ENCODE peak calls at places on chromosomes 2 and 18, in four cellular contexts. I is ovary, M is cardiac muscle cell, T is psoas muscle. N is an unnamed sample. For H3K27me3, the result is how much of the 10 kb centered on the place peaks cover.

GRCh38 chr18:55416791-55417190 is 171.2 kb downstream of the TCF4 start:
- DNase-seq in T (no peak), I (no peak), M (no peak), N (no peak)

GRCh38 chr2:41710944-41711343 is 336.9 kb upstream of the PKDCC start:
- DNase-seq in I (no peak), T (no peak), M (no peak), N (no peak)

GRCh38 chr2:134447669-134448068 is 193.8 kb downstream of the MGAT5 start:
- DNase-seq in T (no peak), M (no peak), I (no peak), N (no peak)

GRCh38 chr2:85999131-85999831 is 106.4 kb downstream of the POLR1A start:
- DNase-seq in T (no peak), I (no peak), M (no peak), N (no peak)

GRCh38 chr18:28003451-28003850 is 173.5 kb downstream of the CDH2 start:
- DNase-seq in T (no peak), M (no peak), I (no peak), N (no peak)

GRCh38 chr18:33581816-33582215 is 3.8 kb downstream of the ASXL3 start:
- DNase-seq in M (peak), T (no peak), I (peak), N (no peak)

GRCh38 chr18:67417864-67418523 is 98.5 kb downstream of the DSEL start:
- DNase-seq in I (peak), M (no peak), T (no peak), N (no peak)

GRCh38 chr2:40450066-40450841 is 1.6 kb downstream of the SLC8A1 start:
- DNase-seq in M (peak), T (no peak), I (no peak), N (no peak)

GRCh38 chr2:42905341-42906114 is 113.1 kb upstream of the HAAO start:
- DNase-seq in I (no peak), M (no peak), T (peak), N (no peak)

GRCh38 chr2:235535423-235536130 is 41.7 kb downstream of the AGAP1 start:
- DNase-seq in T (no peak), M (no peak), I (no peak), N (no peak)

GRCh38 chr2:236665572-236666118 is 96.0 kb downstream of the ACKR3 start:
- DNase-seq in T (no peak), M (no peak), I (no peak), N (no peak)

GRCh38 chr2:109721117-109721504 is 73.0 kb upstream of the RGPD5 start:
- DNase-seq in I (no peak), M (no peak), T (no peak), N (no peak)

GRCh38 chr2:217741381-217741955 is 261.3 kb downstream of the TNS1 start:
- DNase-seq in I (no peak), M (no peak), T (no peak), N (no peak)

GRCh38 chr18:48902856-48903601 is 47.7 kb downstream of the SMAD7 start:
- DNase-seq in M (no peak), T (peak), I (no peak), N (no peak)

GRCh38 chr2:85776672-85777071 is 22.9 kb downstream of the ATOH8 start:
- DNase-seq in M (no peak), T (no peak), I (no peak), N (no peak)

GRCh38 chr2:187749804-187750431 is 195.7 kb upstream of the TFPI start:
- DNase-seq in T (no peak), M (no peak), I (no peak), N (no peak)

GRCh38 chr2:230416061-230416721 is at the start of gene SP100:
- DNase-seq in I (peak), M (no peak), T (peak), N (peak)

GRCh38 chr2:234963785-234964615 is 12.2 kb downstream of the SH3BP4 start:
- DNase-seq in T (no peak), M (no peak), I (no peak), N (no peak)

GRCh38 chr2:42854207-42854818 is 61.9 kb upstream of the HAAO start:
- DNase-seq in T (peak), I (peak), M (no peak), N (peak)

GRCh38 chr2:216159161-216159560 is 50.0 kb downstream of the XRCC5 start:
- DNase-seq in M (no peak), T (no peak), I (no peak), N (no peak)

GRCh38 chr2:131055169-131056065 is 37.8 kb downstream of the FAM168B start:
- DNase-seq in I (no peak), T (no peak), M (no peak), N (no peak)

GRCh38 chr2:207504513-207505171 is 25.1 kb upstream of the CREB1 start:
- DNase-seq in T (no peak), M (peak), I (peak), N (no peak)

GRCh38 chr18:31744661-31745060 is 16.0 kb downstream of the SLC25A52 start:
- DNase-seq in T (no peak), M (no peak), I (no peak), N (no peak)

GRCh38 chr18:27124196-27124595 is 60.9 kb downstream of the CHST9 start:
- DNase-seq in T (no peak), M (no peak), I (no peak), N (no peak)

GRCh38 chr18:49619792-49620191 is 57.9 kb downstream of the LIPG start:
- DNase-seq in M (no peak), I (no peak), T (no peak), N (no peak)

GRCh38 chr2:196482119-196483065 is 157.1 kb upstream of the CCDC150 start:
- DNase-seq in I (no peak), M (no peak), T (no peak), N (no peak)

GRCh38 chr2:11012131-11012693 is 100.5 kb downstream of the KCNF1 start:
- DNase-seq in I (no peak), M (no peak), T (no peak), N (no peak)

GRCh38 chr2:141455211-141455826 is 675.5 kb downstream of the LRP1B start:
- DNase-seq in T (no peak), I (no peak), M (no peak), N (no peak)

GRCh38 chr18:79046522-79046921 is 22.7 kb upstream of the ATP9B start:
- DNase-seq in M (no peak), T (no peak), I (no peak), N (no peak)

GRCh38 chr2:193463016-193463415 is 1268.3 kb upstream of the TMEFF2 start:
- DNase-seq in I (no peak), T (no peak), M (no peak), N (no peak)

GRCh38 chr2:201933792-201934229 is 99.8 kb upstream of the FZD7 start:
- DNase-seq in I (no peak), T (peak), M (no peak), N (no peak)

GRCh38 chr2:46875226-46875899 is 40.2 kb downstream of the MCFD2 start:
- DNase-seq in T (no peak), M (no peak), I (no peak), N (no peak)

GRCh38 chr18:79802298-79802697 is 4.6 kb downstream of the KCNG2 start:
- DNase-seq in M (no peak), T (no peak), I (no peak), N (no peak)

GRCh38 chr18:63316612-63317555 is 2.7 kb downstream of the BCL2 start:
- DNase-seq in M (no peak), T (no peak), I (no peak), N (no peak)

GRCh38 chr2:19807346-19807745 is 94.4 kb downstream of the TTC32 start:
- DNase-seq in T (no peak), M (no peak), I (no peak), N (no peak)

GRCh38 chr2:19809206-19809605 is 92.6 kb downstream of the TTC32 start:
- DNase-seq in M (no peak), T (no peak), I (no peak), N (no peak)

GRCh38 chr2:19806131-19806530 is 95.7 kb downstream of the TTC32 start:
- DNase-seq in T (no peak), I (no peak), M (no peak), N (no peak)

GRCh38 chr2:19806591-19806990 is 95.2 kb downstream of the TTC32 start:
- DNase-seq in I (no peak), T (no peak), M (no peak), N (no peak)

GRCh38 chr2:19807866-19808265 is 93.9 kb downstream of the TTC32 start:
- DNase-seq in I (no peak), M (no peak), T (no peak), N (no peak)
- H3K27ac ChIP-seq in I (no peak), M (no peak), T (no peak), N (no peak)

GRCh38 chr2:110978148-110978547 is 142.6 kb upstream of the BCL2L11 start:
- DNase-seq in M (no peak), I (no peak), T (no peak), N (no peak)

GRCh38 chr2:110979834-110980612 is 140.7 kb upstream of the BCL2L11 start:
- DNase-seq in I (no peak), M (no peak), T (no peak), N (no peak)

GRCh38 chr2:110983130-110983529 is 137.6 kb upstream of the BCL2L11 start:
- DNase-seq in T (no peak), M (no peak), I (no peak), N (no peak)

GRCh38 chr2:110978871-110979833 is 141.6 kb upstream of the BCL2L11 start:
- DNase-seq in I (no peak), T (no peak), M (peak), N (no peak)

DNA sequence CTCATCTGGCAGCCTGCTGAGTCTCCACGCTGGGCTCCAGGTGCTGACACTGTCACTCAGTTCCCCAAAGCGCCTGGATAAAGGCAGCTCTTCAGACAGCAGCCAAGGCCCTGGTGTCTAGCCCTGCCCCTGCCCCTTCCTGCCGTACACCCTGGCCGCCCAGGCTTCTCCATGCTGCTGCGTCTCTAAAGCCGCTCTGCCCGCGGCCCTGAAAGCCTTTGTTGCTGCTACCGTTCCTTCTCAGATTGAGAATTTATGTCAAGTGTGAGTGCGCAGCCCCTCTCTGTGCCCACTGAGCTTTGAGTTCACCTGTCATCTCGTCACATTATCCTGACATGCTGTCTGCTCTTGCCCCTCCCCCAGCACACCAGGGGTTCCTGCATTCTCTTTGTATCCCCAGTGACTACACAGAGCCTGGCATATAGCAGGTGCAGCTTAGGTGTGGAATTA is 140.1 kb upstream of the BCL2L11 start:
- DNase-seq in I (no peak), T (no peak), M (peak), N (no peak)
- H3K4me3 ChIP-seq in I (no peak), T (no peak), M (no peak), N (no peak)

GRCh38 chr2:176085861-176086771 is 2.4 kb upstream of the EVX2 start:
- DNase-seq in M (peak), I (no peak), T (no peak), N (no peak)

GRCh38 chr2:176083796-176084261 is at the start of gene EVX2:
- DNase-seq in T (no peak), M (no peak), I (no peak), N (no peak)

GRCh38 chr2:176082885-176083731 is 654 bp downstream of the EVX2 start:
- DNase-seq in I (no peak), T (no peak), M (peak), N (no peak)

GRCh38 chr2:176084629-176085119 is 912 bp upstream of the EVX2 start:
- DNase-seq in I (no peak), T (no peak), M (no peak), N (no peak)

DNA sequence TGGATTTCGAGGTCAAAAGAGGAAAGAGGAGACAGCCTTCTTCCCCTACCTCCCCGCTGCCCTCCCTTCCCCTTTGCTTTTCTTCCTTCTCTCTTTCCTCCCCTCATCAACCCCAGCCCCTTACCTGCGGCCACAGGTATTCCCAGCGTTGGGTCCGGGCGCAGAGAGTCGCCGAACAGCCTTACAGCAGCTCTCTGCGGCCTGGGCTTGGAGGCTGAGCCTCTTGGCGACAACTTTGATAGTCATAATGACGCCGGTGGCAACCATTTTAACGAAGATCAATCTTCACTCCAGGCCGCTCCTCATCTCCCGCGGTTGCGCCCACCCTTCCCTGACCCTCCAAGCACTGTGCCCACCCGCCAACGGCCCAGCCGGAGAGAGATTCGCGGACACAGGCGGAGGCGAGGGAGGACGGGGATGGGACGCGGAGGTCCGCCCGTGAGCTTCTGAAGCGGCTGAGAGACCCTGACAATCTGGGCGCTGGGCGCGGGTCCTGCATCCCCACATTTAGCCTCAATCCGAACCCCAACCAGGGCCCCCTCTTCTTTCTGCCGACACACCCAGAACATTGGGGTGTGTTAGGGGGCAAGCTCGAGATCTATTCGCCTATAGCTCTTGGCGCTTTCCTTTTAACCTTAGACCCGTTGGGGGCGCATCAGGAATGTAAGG is 1.5 kb upstream of the EVX2 start:
- DNase-seq in T (no peak), I (no peak), M (no peak), N (no peak)
- H3K27me3 ChIP-seq in T (half or more), I (under half), M (half or more), N (under half)

DNA sequence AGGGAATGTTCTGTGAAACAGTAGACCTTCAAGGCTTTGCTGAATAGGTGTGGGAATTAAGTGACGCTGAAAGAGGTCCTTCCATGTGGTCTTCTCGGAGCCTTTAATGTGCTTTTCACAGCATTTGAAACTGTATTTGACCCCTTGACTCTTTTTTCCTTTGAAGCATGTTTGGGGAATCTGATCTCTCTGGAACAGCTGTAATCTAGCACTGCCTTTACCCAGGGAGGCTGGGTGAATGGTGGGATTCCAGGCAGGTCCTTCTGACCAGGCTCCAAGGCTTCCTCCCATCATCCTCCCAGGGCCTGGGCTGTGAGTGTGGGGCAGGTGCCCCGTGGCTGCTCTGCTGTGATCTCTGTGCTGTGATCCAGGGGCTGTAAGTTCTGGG is 4.2 kb downstream of the ZAP70 start:
- DNase-seq in T (peak), M (no peak), I (no peak), N (no peak)
- H3K27ac ChIP-seq in T (no peak), M (no peak), I (no peak), N (no peak)